ENCODE peak calls at places on chromosome 1, in seven cellular contexts. O is MM.1S; D is NCI-H187 treated with DMSO at 0.1 percent for 48 hours; L is stimulated activated naive CD4-positive, alpha-beta T cell; Y is activated T-helper 1 cell treated with anti-CD3 and anti-CD28 coated beads, Interleukin-2, amount 50 U/mL, for 16 hours; N is EL; V is caudate nucleus. T is an unnamed sample.

GRCh38 chr1:16458801-16459200 is 18.3 kb downstream of the NECAP2 start:
- DNase-seq in O (no peak), D (no peak), L (no peak), Y (no peak), N (no peak), V (no peak), T (no peak)

GRCh38 chr1:217982711-217983405 is 302.2 kb upstream of the RRP15 start:
- DNase-seq in O (no peak), D (no peak), L (no peak), Y (no peak), N (no peak), V (no peak), T (no peak)

GRCh38 chr1:164602480-164603093 is 43.6 kb downstream of the PBX1 start:
- DNase-seq in O (peak; percentile 57), D (no peak), L (no peak), Y (no peak), N (peak; percentile 63), V (peak; percentile 47), T (peak; percentile 27)

GRCh38 chr1:7743346-7743745 is 27.8 kb upstream of the VAMP3 start:
- DNase-seq in O (no peak), D (no peak), L (no peak), Y (no peak), N (no peak), V (no peak), T (no peak)

GRCh38 chr1:203627819-203628184 is 1.2 kb downstream of the ATP2B4 start:
- DNase-seq in O (peak; percentile 30), D (no peak), L (no peak), Y (no peak), N (peak; percentile 62), V (no peak), T (no peak)

GRCh38 chr1:185108324-185108723 is 48.4 kb downstream of the TRMT1L start:
- DNase-seq in O (no peak), D (no peak), L (no peak), Y (no peak), N (no peak), V (no peak), T (no peak)

GRCh38 chr1:54331843-54332688 is 74.1 kb downstream of the SSBP3 start:
- DNase-seq in O (no peak), D (no peak), L (no peak), Y (no peak), N (no peak), V (peak; percentile 32), T (no peak)

GRCh38 chr1:234608720-234609527 is 1.1 kb downstream of the IRF2BP2 start:
- DNase-seq in O (peak; percentile 73), D (no peak), L (peak; percentile 67), Y (peak; percentile 31), N (peak; percentile 44), V (peak; percentile 29), T (peak; percentile 81)

GRCh38 chr1:27564710-27565649 is 39.0 kb downstream of the AHDC1 start:
- DNase-seq in O (no peak), D (no peak), L (no peak), Y (no peak), N (no peak), V (no peak), T (no peak)